ENCODE peak calls at places on chromosomes 6 and 20, in six cellular contexts. O is ELF-1; A is NAMALWA; E is stimulated activated CD4-positive, alpha-beta T cell treated with anti-CD3 and anti-CD28 coated beads, Interleukin-4, amount 100 ng/mL, for 48 hours; D is H9; J is stimulated activated CD8-positive, alpha-beta memory T cell treated with anti-CD3 and anti-CD28 coated beads, Interleukin-4, amount 100 ng/mL, for 24 hours. B is an unnamed sample.

GRCh38 chr6:42352856-42353564 is 98.7 kb downstream of the TRERF1 start:
- DNase-seq in O (no peak), A (no peak), E (no peak), D (no peak), J (no peak), B (no peak)

GRCh38 chr20:63778034-63778752 is 38.6 kb downstream of the SLC2A4RG start:
- DNase-seq in O (no peak), A (no peak), E (no peak), D (no peak), J (no peak), B (no peak)

GRCh38 chr6:4901256-4902061 is 102.4 kb downstream of the RPP40 start:
- DNase-seq in O (no peak), A (no peak), E (no peak), D (no peak), J (no peak), B (no peak)

GRCh38 chr20:33667245-33668086 is 723 bp downstream of the ACTL10 start:
- DNase-seq in O (peak), A (peak), E (no peak), D (peak), J (peak), B (peak)

GRCh38 chr20:45339084-45339483 is 9.1 kb downstream of the SDC4 start:
- DNase-seq in O (no peak), A (no peak), E (no peak), D (no peak), J (no peak), B (no peak)

GRCh38 chr6:84447651-84448050 is 220.2 kb upstream of the CEP162 start:
- DNase-seq in O (peak), A (no peak), E (no peak), D (peak), J (no peak), B (no peak)

GRCh38 chr20:50913976-50914375 is 17.3 kb downstream of the ADNP start:
- DNase-seq in O (no peak), A (no peak), E (no peak), D (no peak), J (no peak), B (no peak)

GRCh38 chr6:124870611-124871201 is 91.5 kb upstream of the RNF217 start:
- DNase-seq in O (no peak), A (no peak), E (no peak), D (no peak), J (no peak), B (no peak)

GRCh38 chr20:32839227-32839981 is 19.3 kb upstream of the EFCAB8 start:
- DNase-seq in O (no peak), A (no peak), E (no peak), D (no peak), J (no peak), B (no peak)

GRCh38 chr6:3217286-3217685 is 10.2 kb downstream of the TUBB2B start:
- DNase-seq in O (no peak), A (no peak), E (no peak), D (no peak), J (no peak), B (no peak)